ENCODE peak calls at places on chromosomes 7 and 10, in five cellular contexts. J, L, Z, W and R are unnamed samples.

GRCh38 chr7:150621376-150621775 is 10.8 kb downstream of the GIMAP6 start:
- DNase-seq in W (no peak), Z (no peak), J (no peak), L (no peak), R (no peak)

GRCh38 chr10:59098387-59098786 is 78.1 kb upstream of the PHYHIPL start:
- DNase-seq in J (no peak), W (peak; percentile 11), L (no peak), Z (no peak), R (no peak)

GRCh38 chr10:17585001-17585400 is 32.2 kb downstream of the HACD1 start:
- DNase-seq in J (no peak), W (no peak), Z (no peak), L (no peak), R (no peak)

GRCh38 chr7:47045592-47045991 is 536.3 kb downstream of the TNS3 start:
- DNase-seq in Z (no peak), J (no peak), W (no peak), L (no peak), R (no peak)

GRCh38 chr7:90461216-90461615 is 8.2 kb upstream of the PTTG1IP2 start:
- DNase-seq in J (no peak), Z (no peak), W (no peak), L (peak; percentile 16), R (no peak)

GRCh38 chr7:44072364-44073231 is 7.2 kb upstream of the PGAM2 start:
- DNase-seq in J (peak; percentile 92), L (peak; percentile 39), Z (peak; percentile 78), W (peak; percentile 71), R (peak; percentile 48)

GRCh38 chr10:126014309-126014708 is 117.9 kb downstream of the FANK1 start:
- DNase-seq in Z (no peak), W (no peak), L (peak; percentile 4), J (no peak), R (no peak)

GRCh38 chr10:116255931-116256748 is 16.9 kb downstream of the GFRA1 start:
- DNase-seq in W (no peak), Z (no peak), L (no peak), J (no peak), R (no peak)

GRCh38 chr7:100493476-100494264 is 9.9 kb downstream of the NYAP1 start:
- DNase-seq in W (peak; percentile 61), J (no peak), Z (no peak), L (no peak), R (no peak)

GRCh38 chr7:129780257-129781127 is 169.0 kb downstream of the NRF1 start:
- DNase-seq in W (peak; percentile 91), L (peak; percentile 96), Z (peak; percentile 98), J (no peak), R (peak; percentile 75)